ENCODE peak calls at places on chromosomes 5 and 9, in seven cellular contexts. W is fibroblast of lung, G is HCT116, Z is prostate gland, N is IMR-90, O is psoas muscle, A is Peyer's patch. S is an unnamed sample. For H3K4me1, the result is how much of the 10 kb centered on the place peaks cover.

GRCh38 chr9:88574993-88575392 is 40.0 kb downstream of the NXNL2 start:
- DNase-seq in A (no peak), W (peak), O (no peak), Z (no peak), N (peak), G (no peak), S (no peak)

GRCh38 chr9:87119328-87119881 is 172.1 kb upstream of the GAS1 start:
- DNase-seq in N (peak), O (peak), Z (peak), W (peak), A (no peak), G (no peak), S (peak)

GRCh38 chr5:39532511-39532910 is 107.7 kb upstream of the DAB2 start:
- DNase-seq in N (no peak), W (no peak), A (no peak), O (no peak), Z (no peak), G (no peak), S (no peak)

GRCh38 chr9:6383551-6384225 is 29.3 kb upstream of the UHRF2 start:
- DNase-seq in G (no peak), N (peak), A (no peak), Z (no peak), W (peak), O (no peak), S (no peak)

GRCh38 chr5:1926471-1927341 is 44.0 kb upstream of the IRX4 start:
- DNase-seq in Z (no peak), A (no peak), G (no peak), N (no peak), O (no peak), W (no peak), S (no peak)

GRCh38 chr5:131671994-131672655 is 37.1 kb upstream of the RAPGEF6 start:
- DNase-seq in A (no peak), G (no peak), O (no peak), W (peak), Z (peak), N (peak), S (peak)

GRCh38 chr5:166031926-166032325 is 2259.5 kb upstream of the WWC1 start:
- DNase-seq in Z (no peak), G (no peak), A (no peak), W (no peak), N (no peak), O (no peak), S (no peak)

GRCh38 chr5:102910240-102911226 is 155.4 kb downstream of the PAM start:
- DNase-seq in N (peak), W (peak), A (no peak), Z (no peak), G (peak), O (no peak), S (peak)

GRCh38 chr9:109538346-109538745 is 40.2 kb upstream of the PTPN3 start:
- DNase-seq in Z (peak), A (no peak), G (no peak), O (no peak), N (no peak), W (no peak), S (no peak)

GRCh38 chr9:129968690-129969485 is 74.1 kb downstream of the FNBP1 start:
- DNase-seq in Z (no peak), N (peak), W (peak), G (no peak), O (no peak), A (peak), S (no peak)

GRCh38 chr5:125298258-125298657 is 551.8 kb upstream of the ZNF608 start:
- DNase-seq in G (no peak), N (peak), A (no peak), Z (no peak), O (no peak), W (no peak), S (no peak)

GRCh38 chr5:150061538-150061995 is 24.8 kb downstream of the CSF1R start:
- DNase-seq in Z (no peak), A (no peak), G (no peak), W (no peak), N (no peak), O (peak), S (no peak)

GRCh38 chr9:124885551-124885950 is 23.6 kb downstream of the ARPC5L start:
- DNase-seq in N (no peak), A (no peak), W (no peak), G (no peak), O (no peak), Z (no peak), S (no peak)

GRCh38 chr5:16579142-16579541 is 37.7 kb downstream of the RETREG1 start:
- DNase-seq in W (no peak), Z (peak), G (no peak), N (no peak), O (peak), A (no peak), S (peak)

GRCh38 chr5:140007311-140007710 is 35.8 kb downstream of the NRG2 start:
- DNase-seq in Z (no peak), W (no peak), O (no peak), N (no peak), A (no peak), G (no peak), S (no peak)

GRCh38 chr5:112757468-112758208 is 20.0 kb downstream of the APC start:
- DNase-seq in Z (peak), W (peak), O (no peak), G (peak), N (peak), A (no peak), S (no peak)

GRCh38 chr5:39399135-39400036 is 25.4 kb downstream of the DAB2 start:
- DNase-seq in N (peak), Z (no peak), O (no peak), G (peak), A (no peak), W (peak), S (no peak)

GRCh38 chr9:130445268-130445983 is 665 bp downstream of the ASS1 start:
- DNase-seq in Z (no peak), G (no peak), A (no peak), W (no peak), N (no peak), O (peak), S (peak)

GRCh38 chr9:1071730-1072129 is 21.6 kb downstream of the DMRT2 start:
- DNase-seq in W (no peak), A (no peak), O (no peak), N (no peak), G (no peak), Z (peak), S (peak)

GRCh38 chr9:107906074-107906473 is 416.5 kb upstream of the KLF4 start:
- DNase-seq in W (no peak), Z (no peak), A (no peak), N (no peak), G (no peak), O (no peak), S (no peak)

GRCh38 chr5:2317540-2317939 is 433.9 kb downstream of the IRX2 start:
- DNase-seq in N (no peak), A (no peak), W (no peak), G (no peak), Z (no peak), O (no peak), S (no peak)

GRCh38 chr5:58773744-58774441 is 191.0 kb downstream of the RAB3C start:
- DNase-seq in O (peak), Z (no peak), N (no peak), A (no peak), G (no peak), W (no peak), S (peak)

GRCh38 chr5:142618125-142618524 is 67.8 kb downstream of the FGF1 start:
- DNase-seq in N (peak), W (peak), Z (no peak), G (no peak), O (no peak), A (no peak), S (no peak)

DNA sequence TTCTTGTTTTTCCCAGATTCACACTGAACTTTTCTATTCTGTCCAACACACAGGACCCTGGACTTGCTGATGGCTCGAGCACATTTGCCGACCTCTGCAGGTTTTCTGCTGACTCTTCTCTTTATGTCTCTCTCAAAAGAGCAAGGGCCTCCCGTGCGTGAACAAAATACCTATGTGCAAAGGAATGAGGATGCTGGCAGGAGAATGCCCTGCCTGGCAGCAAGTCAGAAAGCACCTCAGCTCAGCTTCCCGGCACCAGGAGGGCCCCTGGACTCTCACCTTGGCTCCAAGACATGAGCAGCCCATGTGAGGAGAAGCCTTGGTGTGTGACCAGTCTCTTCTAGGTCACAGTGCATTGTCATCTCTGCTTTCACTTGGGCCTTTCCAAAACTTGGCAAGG is 36.1 kb downstream of the PAPPA start:
- DNase-seq in O (no peak), A (no peak), Z (peak), N (no peak), W (no peak), G (no peak), S (peak)
- TF ChIP-seq CTCF in O (no peak), A (no peak), Z (no peak), N (no peak), W (no peak), G (no peak), S (no peak)

GRCh38 chr5:110255194-110255593 is 471.3 kb downstream of the TMEM232 start:
- DNase-seq in N (no peak), G (no peak), Z (no peak), A (no peak), W (no peak), O (no peak), S (no peak)
- H3K4me1 ChIP-seq in N (under half), G (under half), Z (under half), A (under half), W (under half), O (under half), S (under half)

GRCh38 chr5:14229181-14229580 is 86.0 kb downstream of the TRIO start:
- DNase-seq in Z (no peak), G (no peak), N (no peak), A (no peak), O (no peak), W (no peak), S (no peak)
- TF ChIP-seq CTCF in Z (no peak), G (no peak), N (no peak), A (no peak), O (peak), W (no peak), S (no peak)

GRCh38 chr5:54251981-54252380 is 58.4 kb downstream of the ARL15 start:
- DNase-seq in Z (no peak), N (peak), G (no peak), O (no peak), A (no peak), W (peak), S (no peak)

GRCh38 chr5:54243483-54244080 is 66.8 kb downstream of the ARL15 start:
- DNase-seq in G (peak), W (peak), A (no peak), Z (no peak), O (no peak), N (peak), S (peak)

GRCh38 chr5:54242287-54242686 is 68.1 kb downstream of the ARL15 start:
- DNase-seq in Z (no peak), A (no peak), N (no peak), G (no peak), W (no peak), O (no peak), S (no peak)

GRCh38 chr5:54249210-54250028 is 61.0 kb downstream of the ARL15 start:
- DNase-seq in G (no peak), N (peak), O (no peak), Z (peak), A (peak), W (peak), S (peak)

GRCh38 chr5:54247226-54247625 is 63.1 kb downstream of the ARL15 start:
- DNase-seq in W (no peak), A (no peak), O (no peak), G (no peak), N (no peak), Z (no peak), S (no peak)
- H3K4me1 ChIP-seq in W (under half), A (under half), O (under half), G (under half), N (under half), Z (under half), S (under half)

GRCh38 chr9:111804636-111805035 is 9.9 kb upstream of the SHOC1 start:
- DNase-seq in O (no peak), N (no peak), G (no peak), Z (no peak), W (no peak), A (no peak), S (no peak)
- TF ChIP-seq CTCF in O (no peak), N (no peak), G (no peak), Z (no peak), W (no peak), A (no peak), S (no peak)

GRCh38 chr5:172869734-172870133 is 35.7 kb downstream of the ERGIC1 start:
- DNase-seq in Z (no peak), N (no peak), G (no peak), W (peak), O (peak), A (no peak), S (peak)

GRCh38 chr5:172871561-172871960 is 37.5 kb downstream of the ERGIC1 start:
- DNase-seq in O (peak), Z (no peak), N (no peak), W (no peak), A (no peak), G (no peak), S (no peak)

GRCh38 chr5:172870261-172870806 is 36.3 kb downstream of the ERGIC1 start:
- DNase-seq in O (peak), W (peak), N (peak), Z (no peak), A (no peak), G (no peak), S (peak)

GRCh38 chr5:172871982-172872381 is 37.9 kb downstream of the ERGIC1 start:
- DNase-seq in A (no peak), Z (no peak), G (no peak), W (peak), N (peak), O (peak), S (no peak)

GRCh38 chr5:172870807-172871431 is 36.9 kb downstream of the ERGIC1 start:
- DNase-seq in G (no peak), O (peak), A (no peak), W (no peak), Z (no peak), N (no peak), S (peak)
- H3K4me1 ChIP-seq in G (under half), O (half or more), A (under half), W (half or more), Z (under half), N (half or more), S (half or more)

DNA sequence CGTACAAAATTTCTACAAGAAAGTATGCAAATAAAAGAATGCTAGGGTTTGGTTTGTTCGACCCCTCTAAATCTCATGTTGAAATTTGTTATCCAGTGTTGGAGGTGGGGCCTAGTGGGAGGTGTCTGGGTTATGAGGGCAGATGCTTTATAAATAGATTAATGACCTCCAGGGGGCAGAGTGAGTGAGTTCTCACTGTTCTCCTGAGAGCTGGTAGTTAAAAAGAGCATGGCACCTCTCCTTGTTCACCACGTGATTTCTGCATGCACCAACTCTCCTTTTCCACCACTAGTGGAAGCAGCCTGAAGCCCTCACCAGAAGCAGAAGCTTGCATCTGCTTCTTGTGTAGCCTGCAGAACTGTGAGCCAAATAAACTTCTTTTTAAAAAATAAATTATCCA is 50.4 kb upstream of the FAM170A start:
- DNase-seq in N (peak), O (no peak), A (no peak), G (peak), W (peak), Z (no peak), S (no peak)
- TF ChIP-seq CTCF in N (peak), O (no peak), A (peak), G (peak), W (peak), Z (no peak), S (no peak)

S was measured in thyroid gland.